ENCODE peak calls at places on chromosomes 16 and 17, in six cellular contexts. One of them, this sample, is unnamed.

GRCh38 chr16:59913666-59914065 is 1179.5 kb upstream of the GOT2 start:
- DNase-seq in EH: no peak
- DNase-seq in endothelial cell: no peak
- DNase-seq in left cardiac atrium: no peak
- DNase-seq in stimulated activated CD4-positive, alpha-beta T cell treated with anti-CD3 and anti-CD28 coated beads, Interleukin-2, amount 100 ng/mL, for 48 hours: no peak
- DNase-seq in activated CD8-positive, alpha-beta T cell treated with anti-CD3 and anti-CD28 coated beads for 36 hours: no peak
- DNase-seq in this sample: no peak

GRCh38 chr17:34586346-34586846 is 7.0 kb downstream of the TMEM132E start:
- DNase-seq in activated CD8-positive, alpha-beta T cell treated with anti-CD3 and anti-CD28 coated beads for 36 hours: no peak
- DNase-seq in stimulated activated CD4-positive, alpha-beta T cell treated with anti-CD3 and anti-CD28 coated beads, Interleukin-2, amount 100 ng/mL, for 48 hours: no peak
- DNase-seq in EH: no peak
- DNase-seq in left cardiac atrium: no peak
- DNase-seq in endothelial cell: no peak
- DNase-seq in this sample: no peak

GRCh38 chr17:19769946-19770652 is 22.0 kb upstream of the ALDH3A1 start:
- DNase-seq in left cardiac atrium: peak; percentile 45
- DNase-seq in endothelial cell: no peak
- DNase-seq in EH: peak; percentile 96
- DNase-seq in stimulated activated CD4-positive, alpha-beta T cell treated with anti-CD3 and anti-CD28 coated beads, Interleukin-2, amount 100 ng/mL, for 48 hours: no peak
- DNase-seq in activated CD8-positive, alpha-beta T cell treated with anti-CD3 and anti-CD28 coated beads for 36 hours: no peak
- DNase-seq in this sample: no peak

GRCh38 chr17:30503558-30503957 is 26.4 kb downstream of the GOSR1 start:
- DNase-seq in activated CD8-positive, alpha-beta T cell treated with anti-CD3 and anti-CD28 coated beads for 36 hours: no peak
- DNase-seq in stimulated activated CD4-positive, alpha-beta T cell treated with anti-CD3 and anti-CD28 coated beads, Interleukin-2, amount 100 ng/mL, for 48 hours: no peak
- DNase-seq in endothelial cell: no peak
- DNase-seq in EH: peak; percentile 79
- DNase-seq in left cardiac atrium: no peak
- DNase-seq in this sample: no peak

GRCh38 chr16:67526149-67526732 is 2.4 kb upstream of the RIPOR1 start:
- DNase-seq in activated CD8-positive, alpha-beta T cell treated with anti-CD3 and anti-CD28 coated beads for 36 hours: no peak
- DNase-seq in EH: no peak
- DNase-seq in stimulated activated CD4-positive, alpha-beta T cell treated with anti-CD3 and anti-CD28 coated beads, Interleukin-2, amount 100 ng/mL, for 48 hours: no peak
- DNase-seq in left cardiac atrium: no peak
- DNase-seq in endothelial cell: no peak
- DNase-seq in this sample: no peak

GRCh38 chr17:40316571-40317344 is 7.8 kb downstream of the RARA start:
- DNase-seq in left cardiac atrium: peak; percentile 78
- DNase-seq in endothelial cell: peak; percentile 75
- DNase-seq in activated CD8-positive, alpha-beta T cell treated with anti-CD3 and anti-CD28 coated beads for 36 hours: peak; percentile 8
- DNase-seq in stimulated activated CD4-positive, alpha-beta T cell treated with anti-CD3 and anti-CD28 coated beads, Interleukin-2, amount 100 ng/mL, for 48 hours: no peak
- DNase-seq in EH: peak; percentile 85
- DNase-seq in this sample: peak; percentile 23

GRCh38 chr17:74860999-74861553 is 1.4 kb upstream of the GRIN2C start:
- DNase-seq in stimulated activated CD4-positive, alpha-beta T cell treated with anti-CD3 and anti-CD28 coated beads, Interleukin-2, amount 100 ng/mL, for 48 hours: no peak
- DNase-seq in left cardiac atrium: no peak
- DNase-seq in activated CD8-positive, alpha-beta T cell treated with anti-CD3 and anti-CD28 coated beads for 36 hours: no peak
- DNase-seq in EH: no peak
- DNase-seq in endothelial cell: no peak
- DNase-seq in this sample: no peak

GRCh38 chr17:28145348-28145747 is 102.9 kb downstream of the NLK start:
- DNase-seq in left cardiac atrium: no peak
- DNase-seq in endothelial cell: no peak
- DNase-seq in activated CD8-positive, alpha-beta T cell treated with anti-CD3 and anti-CD28 coated beads for 36 hours: no peak
- DNase-seq in EH: peak; percentile 76
- DNase-seq in stimulated activated CD4-positive, alpha-beta T cell treated with anti-CD3 and anti-CD28 coated beads, Interleukin-2, amount 100 ng/mL, for 48 hours: no peak
- DNase-seq in this sample: no peak

GRCh38 chr16:995087-995486 is 13.5 kb downstream of the SOX8 start:
- DNase-seq in endothelial cell: no peak
- DNase-seq in stimulated activated CD4-positive, alpha-beta T cell treated with anti-CD3 and anti-CD28 coated beads, Interleukin-2, amount 100 ng/mL, for 48 hours: no peak
- DNase-seq in EH: no peak
- DNase-seq in left cardiac atrium: no peak
- DNase-seq in activated CD8-positive, alpha-beta T cell treated with anti-CD3 and anti-CD28 coated beads for 36 hours: peak; percentile 27
- DNase-seq in this sample: no peak

GRCh38 chr17:50934672-50935200 is 68.6 kb upstream of the TOB1 start:
- DNase-seq in left cardiac atrium: no peak
- DNase-seq in activated CD8-positive, alpha-beta T cell treated with anti-CD3 and anti-CD28 coated beads for 36 hours: no peak
- DNase-seq in stimulated activated CD4-positive, alpha-beta T cell treated with anti-CD3 and anti-CD28 coated beads, Interleukin-2, amount 100 ng/mL, for 48 hours: no peak
- DNase-seq in EH: no peak
- DNase-seq in endothelial cell: no peak
- DNase-seq in this sample: no peak

GRCh38 chr17:32584792-32585191 is 98.0 kb downstream of the CDK5R1 start:
- DNase-seq in endothelial cell: no peak
- DNase-seq in activated CD8-positive, alpha-beta T cell treated with anti-CD3 and anti-CD28 coated beads for 36 hours: no peak
- DNase-seq in stimulated activated CD4-positive, alpha-beta T cell treated with anti-CD3 and anti-CD28 coated beads, Interleukin-2, amount 100 ng/mL, for 48 hours: no peak
- DNase-seq in EH: peak; percentile 30
- DNase-seq in left cardiac atrium: no peak
- DNase-seq in this sample: no peak

GRCh38 chr17:39200957-39201510 is 951 bp downstream of the RPL19 start:
- DNase-seq in EH: no peak
- DNase-seq in left cardiac atrium: no peak
- DNase-seq in activated CD8-positive, alpha-beta T cell treated with anti-CD3 and anti-CD28 coated beads for 36 hours: no peak
- DNase-seq in stimulated activated CD4-positive, alpha-beta T cell treated with anti-CD3 and anti-CD28 coated beads, Interleukin-2, amount 100 ng/mL, for 48 hours: no peak
- DNase-seq in endothelial cell: no peak
- DNase-seq in this sample: no peak

GRCh38 chr17:47733414-47734288 is 615 bp downstream of the TBX21 start:
- DNase-seq in activated CD8-positive, alpha-beta T cell treated with anti-CD3 and anti-CD28 coated beads for 36 hours: peak; percentile 39
- DNase-seq in stimulated activated CD4-positive, alpha-beta T cell treated with anti-CD3 and anti-CD28 coated beads, Interleukin-2, amount 100 ng/mL, for 48 hours: no peak
- DNase-seq in endothelial cell: no peak
- DNase-seq in EH: no peak
- DNase-seq in left cardiac atrium: no peak
- DNase-seq in this sample: peak; percentile 17

GRCh38 chr17:14118951-14119350 is 49.6 kb downstream of the COX10 start:
- DNase-seq in stimulated activated CD4-positive, alpha-beta T cell treated with anti-CD3 and anti-CD28 coated beads, Interleukin-2, amount 100 ng/mL, for 48 hours: no peak
- DNase-seq in activated CD8-positive, alpha-beta T cell treated with anti-CD3 and anti-CD28 coated beads for 36 hours: peak; percentile 10
- DNase-seq in endothelial cell: no peak
- DNase-seq in left cardiac atrium: no peak
- DNase-seq in EH: no peak
- DNase-seq in this sample: no peak

GRCh38 chr16:847681-848445 is 47.3 kb upstream of the GNG13 start:
- DNase-seq in activated CD8-positive, alpha-beta T cell treated with anti-CD3 and anti-CD28 coated beads for 36 hours: no peak
- DNase-seq in left cardiac atrium: peak; percentile 10
- DNase-seq in stimulated activated CD4-positive, alpha-beta T cell treated with anti-CD3 and anti-CD28 coated beads, Interleukin-2, amount 100 ng/mL, for 48 hours: no peak
- DNase-seq in endothelial cell: no peak
- DNase-seq in EH: no peak
- DNase-seq in this sample: no peak

GRCh38 chr16:74778646-74779045 is 4.0 kb upstream of the FA2H start:
- DNase-seq in left cardiac atrium: no peak
- DNase-seq in activated CD8-positive, alpha-beta T cell treated with anti-CD3 and anti-CD28 coated beads for 36 hours: no peak
- DNase-seq in stimulated activated CD4-positive, alpha-beta T cell treated with anti-CD3 and anti-CD28 coated beads, Interleukin-2, amount 100 ng/mL, for 48 hours: no peak
- DNase-seq in EH: no peak
- DNase-seq in endothelial cell: no peak
- DNase-seq in this sample: no peak

This sample was measured in omental fat pad.